ENCODE peak calls at places on chromosomes 13 and 19, in five cellular contexts. C is esophagus muscularis mucosa, Y is breast epithelium, P is stomach, B is sigmoid colon. G is an unnamed sample.

GRCh38 chr19:16168465-16169081 is 4.8 kb downstream of the CIB3 start:
- DNase-seq in C (no peak), Y (no peak), P (no peak), B (no peak), G (no peak)

GRCh38 chr13:110929104-110929777 is 14.4 kb upstream of the ANKRD10 start:
- DNase-seq in C (no peak), Y (no peak), P (no peak), B (no peak), G (no peak)

GRCh38 chr13:74570834-74571233 is 436.6 kb upstream of the KLF12 start:
- DNase-seq in C (no peak), Y (no peak), P (no peak), B (no peak), G (no peak)

GRCh38 chr19:33641956-33642498 is 20.3 kb downstream of the CHST8 start:
- DNase-seq in C (no peak), Y (no peak), P (no peak), B (no peak), G (no peak)

GRCh38 chr19:3010871-3011270 is 18.2 kb downstream of the TLE2 start:
- DNase-seq in C (no peak), Y (no peak), P (no peak), B (no peak), G (no peak)

GRCh38 chr19:57165846-57166245 is 1.4 kb downstream of the DUXA start:
- DNase-seq in C (no peak), Y (no peak), P (no peak), B (no peak), G (no peak)

GRCh38 chr13:76048675-76049396 is 412.7 kb downstream of the LMO7 start:
- DNase-seq in C (no peak), Y (no peak), P (no peak), B (no peak), G (no peak)

GRCh38 chr13:102131246-102131645 is 270.6 kb downstream of the FGF14 start:
- DNase-seq in C (no peak), Y (no peak), P (no peak), B (no peak), G (no peak)

GRCh38 chr19:45761714-45762113 is 7.3 kb downstream of the SIX5 start:
- DNase-seq in C (no peak), Y (no peak), P (no peak), B (peak; percentile 65), G (no peak)

GRCh38 chr13:33509642-33510229 is 224.2 kb upstream of the STARD13 start:
- DNase-seq in C (peak; percentile 92), Y (peak; percentile 54), P (peak; percentile 41), B (peak; percentile 81), G (no peak)

GRCh38 chr19:5635427-5635826 is 12.5 kb downstream of the SAFB start:
- DNase-seq in C (no peak), Y (no peak), P (no peak), B (no peak), G (no peak)

GRCh38 chr13:101150998-101151397 is 265.3 kb downstream of the NALCN start:
- DNase-seq in C (no peak), Y (no peak), P (no peak), B (no peak), G (no peak)

GRCh38 chr13:81791636-81792035 is 1450.7 kb upstream of the SPRY2 start:
- DNase-seq in C (no peak), Y (no peak), P (no peak), B (no peak), G (no peak)

GRCh38 chr19:34341935-34342680 is 22.9 kb upstream of the GPI start:
- DNase-seq in C (no peak), Y (no peak), P (no peak), B (no peak), G (peak; percentile 50)

GRCh38 chr13:46640843-46641242 is 87.9 kb downstream of the LRCH1 start:
- DNase-seq in C (no peak), Y (no peak), P (no peak), B (no peak), G (no peak)

GRCh38 chr19:50341091-50341564 is 12.0 kb upstream of the KCNC3 start:
- DNase-seq in C (no peak), Y (no peak), P (no peak), B (no peak), G (no peak)

GRCh38 chr19:28864577-28865042 is 348.3 kb downstream of the UQCRFS1 start:
- DNase-seq in C (no peak), Y (no peak), P (peak; percentile 82), B (no peak), G (no peak)

GRCh38 chr19:39677931-39678889 is 22.5 kb downstream of the LGALS16 start:
- DNase-seq in C (peak; percentile 68), Y (peak; percentile 24), P (peak; percentile 62), B (no peak), G (peak; percentile 67)

GRCh38 chr13:19606152-19606551 is 27.3 kb upstream of the MPHOSPH8 start:
- DNase-seq in C (no peak), Y (no peak), P (no peak), B (no peak), G (no peak)

GRCh38 chr19:16249826-16250434 is 52.2 kb downstream of the AP1M1 start:
- DNase-seq in C (no peak), Y (no peak), P (no peak), B (no peak), G (no peak)

GRCh38 chr19:47268028-47268427 is 6.7 kb upstream of the INAFM1 start:
- DNase-seq in C (no peak), Y (no peak), P (no peak), B (no peak), G (no peak)

GRCh38 chr19:39465956-39466747 is 14.5 kb upstream of the TIMM50 start:
- DNase-seq in C (no peak), Y (no peak), P (no peak), B (no peak), G (no peak)

GRCh38 chr13:100666124-100666523 is 8.5 kb downstream of the TMTC4 start:
- DNase-seq in C (no peak), Y (no peak), P (no peak), B (no peak), G (no peak)

GRCh38 chr19:46746281-46746965 is at the start of gene STRN4:
- DNase-seq in C (no peak), Y (no peak), P (peak; percentile 67), B (no peak), G (peak; percentile 94)

GRCh38 chr13:110680852-110681251 is 25.1 kb downstream of the CARS2 start:
- DNase-seq in C (no peak), Y (no peak), P (no peak), B (no peak), G (no peak)

GRCh38 chr13:45623516-45624090 is 8.1 kb upstream of the ERICH6B start:
- DNase-seq in C (peak; percentile 26), Y (no peak), P (no peak), B (no peak), G (no peak)

GRCh38 chr13:19959141-19959830 is 759 bp downstream of the ZMYM2 start:
- DNase-seq in C (no peak), Y (peak; percentile 30), P (peak; percentile 51), B (peak; percentile 77), G (peak; percentile 92)

GRCh38 chr13:40665754-40666057 is 735 bp downstream of the FOXO1 start:
- DNase-seq in C (no peak), Y (no peak), P (no peak), B (no peak), G (no peak)

GRCh38 chr19:58453743-58454142 is 2.3 kb downstream of the ZNF324B start:
- DNase-seq in C (no peak), Y (no peak), P (no peak), B (no peak), G (no peak)

GRCh38 chr19:45470147-45471081 is 2.6 kb downstream of the FOSB start:
- DNase-seq in C (no peak), Y (peak; percentile 67), P (no peak), B (no peak), G (no peak)

GRCh38 chr13:76856141-76856571 is 30.0 kb downstream of the KCTD12 start:
- DNase-seq in C (no peak), Y (no peak), P (no peak), B (no peak), G (no peak)

GRCh38 chr13:52850396-52851152 is 2.1 kb upstream of the PCDH8 start:
- DNase-seq in C (no peak), Y (peak; percentile 32), P (peak; percentile 63), B (no peak), G (peak; percentile 58)

GRCh38 chr13:93344048-93344447 is 117.4 kb downstream of the GPC6 start:
- DNase-seq in C (no peak), Y (no peak), P (no peak), B (no peak), G (no peak)

GRCh38 chr19:51091126-51091525 is 8.4 kb upstream of the KLK14 start:
- DNase-seq in C (no peak), Y (no peak), P (no peak), B (no peak), G (no peak)

GRCh38 chr13:23825179-23825578 is 64.0 kb downstream of the MIPEP start:
- DNase-seq in C (no peak), Y (no peak), P (no peak), B (no peak), G (no peak)

GRCh38 chr19:55694656-55695491 is 19.8 kb downstream of the EPN1 start:
- DNase-seq in C (no peak), Y (no peak), P (no peak), B (peak; percentile 54), G (no peak)

GRCh38 chr19:48698046-48698445 is 2.3 kb downstream of the FUT2 start:
- DNase-seq in C (no peak), Y (no peak), P (peak; percentile 87), B (no peak), G (no peak)
- TF ChIP-seq POLR2AphosphoS5 in C (no peak), Y (no peak), P (peak; percentile 77), B (no peak), G (no peak)

GRCh38 chr19:43983912-43984686 is at the start of gene ZNF155:
- DNase-seq in C (peak; percentile 98), Y (peak; percentile 91), P (peak; percentile 90), B (peak; percentile 97), G (peak; percentile 5)
- TF ChIP-seq POLR2A in C (no peak), Y (no peak), P (no peak), B (no peak), G (no peak)

GRCh38 chr13:42054798-42055499 is 6.5 kb downstream of the DGKH start:
- DNase-seq in C (no peak), Y (no peak), P (no peak), B (no peak), G (no peak)
- H3K27me3 ChIP-seq in C (no peaks in the 10 kb centered on the region), Y (no peaks in the 10 kb centered on the region), P (no peaks in the 10 kb centered on the region), B (no peaks in the 10 kb centered on the region), G (no peaks in the 10 kb centered on the region)

GRCh38 chr13:42820450-42820849 is 39.1 kb downstream of the FAM216B start:
- DNase-seq in C (no peak), Y (no peak), P (no peak), B (no peak), G (no peak)
- TF ChIP-seq POLR2AphosphoS5 in C (no peak), Y (no peak), P (no peak), B (no peak), G (no peak)